ENCODE peak calls at places on chromosomes 12 and 14, in four cellular contexts. F is Panc1, P is HepG2, T is H1. U is an unnamed sample.

GRCh38 chr12:116529686-116530085 is 29.5 kb upstream of the MAP1LC3B2 start:
- DNase-seq in F (no peak), P (no peak), T (no peak), U (no peak)

GRCh38 chr14:61482348-61483206 is 161.2 kb downstream of the PRKCH start:
- DNase-seq in F (no peak), P (no peak), T (no peak), U (no peak)

GRCh38 chr14:68476212-68476964 is 316.5 kb downstream of the ZFP36L1 start:
- DNase-seq in F (no peak), P (peak; percentile 45), T (no peak), U (no peak)

GRCh38 chr14:61403411-61403810 is 82.0 kb downstream of the PRKCH start:
- DNase-seq in F (no peak), P (no peak), T (no peak), U (no peak)

GRCh38 chr12:14774944-14775651 is 28.2 kb downstream of the WBP11 start:
- DNase-seq in F (no peak), P (no peak), T (no peak), U (no peak)

GRCh38 chr14:93430319-93430801 is 379 bp upstream of the UNC79 start:
- DNase-seq in F (no peak), P (no peak), T (peak; percentile 54), U (no peak)

GRCh38 chr14:101665478-101666078 is 95.9 kb upstream of the PPP2R5C start:
- DNase-seq in F (peak; percentile 22), P (peak; percentile 32), T (no peak), U (peak; percentile 57)

GRCh38 chr12:52534482-52534881 is 14.3 kb upstream of the KRT5 start:
- DNase-seq in F (no peak), P (no peak), T (no peak), U (no peak)

GRCh38 chr12:124608451-124608870 is 41.0 kb upstream of the NCOR2 start:
- DNase-seq in F (no peak), P (no peak), T (no peak), U (no peak)

GRCh38 chr12:105315726-105316125 is 14.8 kb upstream of the C12orf75 start:
- DNase-seq in F (no peak), P (no peak), T (no peak), U (no peak)

GRCh38 chr14:105448706-105449111 is 25.9 kb upstream of the CRIP2 start:
- DNase-seq in F (peak; percentile 7), P (peak; percentile 20), T (peak; percentile 21), U (no peak)

GRCh38 chr14:33271216-33271615 is 332.5 kb downstream of the NPAS3 start:
- DNase-seq in F (no peak), P (no peak), T (no peak), U (no peak)

GRCh38 chr14:104343690-104344640 is 205.6 kb downstream of the KIF26A start:
- DNase-seq in F (no peak), P (no peak), T (no peak), U (no peak)

GRCh38 chr12:93011100-93011499 is 82.0 kb upstream of the EEA1 start:
- DNase-seq in F (no peak), P (no peak), T (no peak), U (peak; percentile 7)

GRCh38 chr14:56787530-56787929 is 22.7 kb downstream of the OTX2 start:
- DNase-seq in F (no peak), P (no peak), T (no peak), U (no peak)

DNA sequence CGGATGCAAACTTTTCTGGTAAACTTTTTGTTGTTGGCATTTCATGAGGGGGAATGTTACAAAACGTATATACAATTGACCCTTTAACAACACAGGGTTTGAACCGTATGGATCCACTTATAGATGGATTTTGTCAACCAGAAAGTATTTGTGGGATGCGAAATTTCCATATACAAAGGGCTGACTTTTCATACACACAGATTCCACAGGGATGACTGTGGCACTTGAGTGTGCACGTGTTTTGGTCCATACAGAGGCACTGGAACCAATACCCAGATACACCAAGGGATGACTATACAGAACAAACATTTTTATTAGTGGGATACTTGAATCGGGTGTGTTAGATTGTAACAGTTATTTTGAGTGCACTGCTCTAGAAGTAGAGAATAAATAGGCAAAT is 29.8 kb upstream of the CCT2 start:
- DNase-seq in F (no peak), P (no peak), T (no peak), U (no peak)
- TF ChIP-seq SIN3A in F (no peak), P (no peak), T (no peak), U (no peak)

DNA sequence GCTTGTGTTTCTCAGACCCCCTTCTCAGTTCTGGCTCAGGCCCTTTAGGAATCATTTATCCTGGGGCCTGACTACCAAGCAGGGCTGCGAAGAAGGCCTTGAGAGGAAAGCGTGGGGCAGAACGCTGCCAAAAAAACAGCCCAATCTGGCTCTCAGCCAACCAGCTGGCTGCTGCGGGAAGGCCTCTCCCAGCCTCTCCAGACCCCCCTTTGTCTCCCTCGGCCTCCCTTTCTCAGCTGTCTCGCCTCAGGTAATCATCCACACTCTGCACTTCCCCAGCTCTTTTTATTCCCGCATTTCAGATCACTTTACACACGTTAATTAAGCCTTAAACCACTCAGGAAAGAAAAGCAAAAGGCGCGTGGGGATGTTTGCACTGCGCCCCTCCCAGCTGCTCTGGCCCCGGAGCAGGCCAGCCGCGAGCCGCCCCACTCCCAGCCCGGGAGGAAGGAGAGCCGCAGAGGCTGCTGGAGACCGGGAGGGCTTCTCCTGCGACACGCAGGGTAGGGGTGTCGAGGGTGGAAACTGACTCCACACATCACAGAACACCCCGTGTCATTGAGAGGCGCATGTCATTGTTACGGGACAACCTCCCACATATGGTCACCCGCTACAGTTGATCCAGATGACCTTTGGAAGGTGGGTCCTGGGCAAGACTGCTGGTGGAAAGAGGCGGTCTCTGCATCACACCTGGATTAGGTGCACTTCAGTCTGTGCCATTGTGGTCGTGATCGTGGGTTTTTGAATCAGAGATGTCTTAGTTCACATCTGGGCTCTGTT is 208.4 kb upstream of the FOXN3 start:
- DNase-seq in F (no peak), P (no peak), T (no peak), U (no peak)
- TF ChIP-seq SIN3A in F (no peak), P (no peak), T (no peak), U (no peak)

DNA sequence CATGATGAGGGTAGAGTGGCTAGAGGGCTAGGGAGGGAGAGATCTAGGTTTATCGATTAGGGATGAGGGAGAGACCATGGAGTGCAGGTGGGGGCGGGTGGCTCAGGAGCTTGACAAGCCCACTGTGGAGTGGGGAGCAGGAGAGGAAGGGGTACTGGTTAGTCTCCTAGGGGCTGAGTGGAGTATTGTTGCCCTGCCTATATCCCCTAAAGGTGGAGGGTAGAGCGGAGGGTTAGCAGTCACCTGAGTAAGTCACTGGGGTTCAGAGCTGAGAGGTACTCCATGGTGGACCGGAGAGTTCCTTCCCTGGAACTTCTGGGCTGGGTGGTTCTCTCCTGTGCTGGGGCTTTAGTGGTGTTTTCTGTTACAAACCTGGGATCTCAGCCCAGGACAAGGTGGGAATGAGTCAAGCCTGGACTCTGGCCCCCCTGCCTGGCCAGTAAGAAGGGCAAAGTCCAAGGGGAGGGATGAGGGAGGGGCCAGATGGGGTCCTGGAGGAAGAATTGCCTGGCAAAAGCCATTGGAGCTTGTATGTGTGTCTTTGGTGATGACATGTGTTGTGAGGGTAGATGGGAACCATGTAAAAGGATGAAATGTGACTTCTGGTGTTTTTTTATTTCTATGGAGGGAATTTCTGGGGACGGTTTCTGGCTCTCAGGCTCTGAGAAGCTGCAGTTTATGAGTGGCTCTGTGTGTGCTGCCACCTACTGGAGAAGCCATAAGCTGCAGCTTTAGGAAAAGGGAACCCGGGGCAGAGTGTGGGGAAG is at the start of gene CIDEB:
- DNase-seq in F (peak; percentile 33), P (peak; percentile 99), T (no peak), U (no peak)
- TF ChIP-seq SIN3A in F (no peak), P (peak; percentile 84), T (no peak), U (no peak)

GRCh38 chr12:27571463-27571862 is 47.5 kb downstream of the PPFIBP1 start:
- DNase-seq in F (no peak), P (no peak), T (no peak), U (no peak)

GRCh38 chr12:27575099-27575779 is 51.2 kb downstream of the PPFIBP1 start:
- DNase-seq in F (no peak), P (no peak), T (no peak), U (no peak)

GRCh38 chr12:27575780-27576154 is 51.8 kb downstream of the PPFIBP1 start:
- DNase-seq in F (no peak), P (no peak), T (no peak), U (no peak)

GRCh38 chr12:27573972-27574371 is 50.0 kb downstream of the PPFIBP1 start:
- DNase-seq in F (no peak), P (no peak), T (no peak), U (peak; percentile 37)

DNA sequence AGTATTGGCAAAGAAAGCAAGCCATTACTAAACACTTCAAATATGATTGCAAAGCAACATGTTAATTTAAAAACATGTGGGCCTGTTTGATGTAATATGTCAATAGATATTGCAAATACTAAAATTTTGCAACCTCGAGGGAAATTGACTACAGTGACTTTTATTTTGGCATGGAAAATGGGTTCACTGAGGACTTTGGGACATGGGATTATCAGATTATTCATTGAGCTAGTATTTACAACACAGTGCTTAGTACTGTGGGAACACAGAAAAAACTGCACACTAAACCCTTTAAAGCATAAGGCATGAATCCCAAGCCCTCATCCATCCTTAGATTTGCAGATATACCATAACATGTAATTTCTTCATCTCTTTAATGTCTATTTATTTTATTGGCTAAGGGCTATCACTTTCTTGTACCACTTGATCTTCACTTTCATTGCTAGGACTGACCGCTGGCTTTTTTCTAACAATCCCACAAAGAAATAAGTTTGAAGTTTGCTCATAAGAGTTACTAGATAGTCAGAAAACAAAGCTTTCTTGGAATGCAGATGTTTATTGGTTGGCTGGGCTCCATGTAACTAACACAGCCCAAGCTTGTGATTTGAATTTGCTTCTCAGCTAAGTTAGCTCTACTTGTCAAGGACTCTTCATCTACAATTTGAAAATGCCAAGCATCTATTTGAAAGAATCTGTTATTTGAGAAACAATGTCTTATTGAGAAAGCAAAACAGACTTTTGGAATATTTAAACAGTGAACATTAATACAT is 48.7 kb downstream of the PPFIBP1 start:
- DNase-seq in F (no peak), P (no peak), T (no peak), U (no peak)
- TF ChIP-seq SIN3A in F (no peak), P (no peak), T (no peak), U (no peak)

GRCh38 chr12:101051901-101052550 is 158.0 kb downstream of the SLC5A8 start:
- DNase-seq in F (no peak), P (peak; percentile 88), T (no peak), U (peak; percentile 88)
- TF ChIP-seq SIN3A in F (no peak), P (no peak), T (no peak), U (peak; percentile 44)

DNA sequence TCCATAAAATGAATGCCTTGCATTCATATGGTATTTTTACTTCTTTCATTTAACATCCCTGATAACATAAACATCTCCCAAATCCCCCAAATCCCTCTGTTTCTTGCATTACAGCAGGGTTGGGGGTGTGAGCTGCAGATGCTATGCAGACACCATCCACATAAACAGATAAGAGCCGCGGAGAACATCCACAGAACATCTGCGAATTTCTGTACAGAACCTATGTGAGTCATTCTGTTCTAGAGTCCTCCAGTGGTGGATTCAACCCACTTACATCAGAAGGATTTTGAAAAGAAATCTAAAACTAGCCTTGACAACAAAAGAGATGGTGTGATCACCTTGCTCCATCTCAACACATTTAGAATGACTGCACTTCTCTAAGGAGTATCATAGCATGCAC is 20.3 kb downstream of the FBLN5 start:
- DNase-seq in F (no peak), P (no peak), T (no peak), U (no peak)
- TF ChIP-seq SIN3A in F (no peak), P (no peak), T (no peak), U (no peak)

DNA sequence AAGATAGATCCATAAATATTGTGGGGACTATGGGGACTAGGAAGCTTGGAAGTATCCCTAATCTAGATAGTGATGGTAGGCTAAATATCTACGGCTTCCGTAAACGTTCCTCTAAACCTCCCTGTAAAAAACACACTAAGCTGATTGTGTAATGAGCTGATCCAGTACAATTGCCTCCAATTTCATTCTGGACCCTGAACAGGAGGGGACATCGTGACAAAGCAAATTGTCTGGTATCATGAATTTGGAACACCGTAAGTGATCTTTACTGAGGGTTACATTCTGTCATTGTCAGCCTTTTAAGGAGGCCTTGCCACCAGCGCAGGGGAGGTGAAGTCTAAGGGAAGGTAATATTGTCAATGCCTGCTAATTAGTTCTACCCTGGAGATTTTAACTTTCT is 514 bp upstream of the MGST1 start:
- DNase-seq in F (no peak), P (peak; percentile 62), T (no peak), U (no peak)
- TF ChIP-seq SIN3A in F (no peak), P (no peak), T (no peak), U (no peak)